ENCODE peak calls at places on chromosomes 7 and 10, in six cellular contexts. G is left ventricle myocardium inferior, H is NCI-H226, V is left kidney, Z is NCI-H2171 treated with DMSO at 0.1 percent for 48 hours, S is GM06990. I is an unnamed sample.

GRCh38 chr7:14115706-14116105 is 126.2 kb upstream of the ETV1 start:
- DNase-seq in Z (no peak), S (no peak), V (no peak), H (peak), G (no peak), I (no peak)

GRCh38 chr10:127150136-127150535 is 46.3 kb downstream of the INSYN2A start:
- DNase-seq in S (no peak), Z (no peak), G (no peak), V (no peak), H (peak), I (peak)

GRCh38 chr10:85741626-85742300 is 624.8 kb downstream of the GRID1 start:
- DNase-seq in G (no peak), Z (no peak), H (no peak), V (no peak), S (no peak), I (no peak)

GRCh38 chr7:113099284-113099919 is 12.8 kb upstream of the GPR85 start:
- DNase-seq in V (peak), H (no peak), G (no peak), Z (no peak), S (no peak), I (no peak)

GRCh38 chr10:18005445-18005780 is 53.7 kb downstream of the SLC39A12 start:
- DNase-seq in Z (no peak), G (no peak), S (no peak), H (no peak), V (no peak), I (no peak)

GRCh38 chr10:91409869-91410637 is at the start of gene HECTD2:
- DNase-seq in G (peak), S (peak), Z (peak), H (peak), V (peak), I (peak)

GRCh38 chr7:89813096-89813495 is 341.2 kb upstream of the STEAP1 start:
- DNase-seq in Z (no peak), G (no peak), S (no peak), V (no peak), H (no peak), I (no peak)

GRCh38 chr7:133853706-133854276 is 273.3 kb upstream of the LRGUK start:
- DNase-seq in G (no peak), S (peak), V (peak), H (peak), Z (peak), I (peak)

GRCh38 chr10:24849051-24849450 is 103.4 kb downstream of the PRTFDC1 start:
- DNase-seq in H (no peak), V (no peak), S (no peak), G (no peak), Z (no peak), I (no peak)

GRCh38 chr7:134415700-134416099 is 43.2 kb downstream of the AKR1B1 start:
- DNase-seq in G (no peak), V (no peak), Z (no peak), S (no peak), H (no peak), I (no peak)

GRCh38 chr10:14507156-14507555 is 176.4 kb upstream of the FRMD4A start:
- DNase-seq in Z (peak), H (no peak), V (peak), G (no peak), S (no peak), I (no peak)

GRCh38 chr10:4692206-4692605 is 133.8 kb upstream of the AKR1E2 start:
- DNase-seq in G (no peak), S (no peak), H (no peak), Z (no peak), V (no peak), I (no peak)

GRCh38 chr7:32400676-32401075 is 89.5 kb downstream of the LSM5 start:
- DNase-seq in G (no peak), S (no peak), Z (no peak), H (no peak), V (no peak), I (no peak)

GRCh38 chr7:79420464-79420863 is 33.0 kb downstream of the MAGI2 start:
- DNase-seq in Z (no peak), S (no peak), V (peak), H (peak), G (no peak), I (peak)

GRCh38 chr10:132945125-132945893 is 2.9 kb upstream of the CFAP46 start:
- DNase-seq in S (no peak), V (no peak), Z (no peak), H (no peak), G (no peak), I (no peak)

GRCh38 chr10:78502208-78502943 is 468.7 kb downstream of the RPS24 start:
- DNase-seq in V (no peak), H (no peak), S (no peak), Z (no peak), G (no peak), I (peak)

GRCh38 chr10:61404771-61405170 is 48.4 kb downstream of the TMEM26 start:
- DNase-seq in S (no peak), G (no peak), V (no peak), H (peak), Z (no peak), I (no peak)

GRCh38 chr10:95716866-95717265 is 23.1 kb upstream of the TCTN3 start:
- DNase-seq in Z (no peak), G (no peak), S (no peak), V (no peak), H (no peak), I (no peak)

GRCh38 chr7:46206474-46207060 is 285.5 kb upstream of the IGFBP3 start:
- DNase-seq in S (peak), H (peak), V (no peak), Z (no peak), G (no peak), I (no peak)

GRCh38 chr7:151876112-151876898 is 610 bp downstream of the PRKAG2 start:
- DNase-seq in Z (peak), H (peak), G (peak), V (peak), S (peak), I (peak)

GRCh38 chr10:50625663-50626062 is 1.9 kb upstream of the SGMS1 start:
- DNase-seq in H (no peak), Z (no peak), S (no peak), G (no peak), V (peak), I (no peak)

GRCh38 chr10:118041316-118041715 is 5.4 kb downstream of the RAB11FIP2 start:
- DNase-seq in H (no peak), Z (no peak), G (no peak), V (peak), S (no peak), I (no peak)

GRCh38 chr10:76874151-76874550 is 763.5 kb downstream of the KCNMA1 start:
- DNase-seq in S (no peak), V (no peak), H (no peak), G (peak), Z (no peak), I (no peak)

GRCh38 chr10:132450825-132451505 is 54.0 kb downstream of the PWWP2B start:
- DNase-seq in G (no peak), V (no peak), Z (no peak), S (no peak), H (no peak), I (no peak)

GRCh38 chr7:45331563-45331962 is 174.0 kb downstream of the RAMP3 start:
- DNase-seq in Z (no peak), G (no peak), S (no peak), V (no peak), H (no peak), I (no peak)

GRCh38 chr10:27445070-27445469 is 59.0 kb upstream of the RAB18 start:
- DNase-seq in S (no peak), H (no peak), V (no peak), G (no peak), Z (no peak), I (no peak)

GRCh38 chr10:114045071-114045737 is 1.5 kb downstream of the ADRB1 start:
- DNase-seq in Z (no peak), H (no peak), S (peak), V (peak), G (peak), I (no peak)

GRCh38 chr10:70565556-70566514 is 36.7 kb downstream of the PRF1 start:
- DNase-seq in G (no peak), V (no peak), S (no peak), H (no peak), Z (no peak), I (no peak)

GRCh38 chr10:81838950-81839349 is 36.0 kb upstream of the NRG3 start:
- DNase-seq in V (peak), G (no peak), H (no peak), S (no peak), Z (peak), I (no peak)

GRCh38 chr7:135773451-135773850 is 24.8 kb upstream of the FAM180A start:
- DNase-seq in V (no peak), H (no peak), Z (peak), S (no peak), G (no peak), I (no peak)

GRCh38 chr7:36037121-36037662 is 115.9 kb upstream of the EEPD1 start:
- DNase-seq in V (peak), G (peak), Z (peak), H (peak), S (no peak), I (no peak)

GRCh38 chr7:85890244-85890811 is 703.5 kb upstream of the SEMA3D start:
- DNase-seq in S (no peak), H (no peak), V (peak), Z (peak), G (no peak), I (no peak)

GRCh38 chr10:86945361-86946214 is 11.8 kb downstream of the MMRN2 start:
- DNase-seq in V (peak), Z (no peak), G (peak), S (no peak), H (no peak), I (peak)

GRCh38 chr7:156515911-156516790 is 124.4 kb upstream of the RNF32 start:
- DNase-seq in V (peak), G (no peak), S (no peak), H (no peak), Z (no peak), I (no peak)

GRCh38 chr10:49608166-49608758 is 1.8 kb upstream of the SLC18A3 start:
- DNase-seq in S (no peak), Z (no peak), G (no peak), V (no peak), H (no peak), I (no peak)

GRCh38 chr7:4799508-4800268 is 24.3 kb downstream of the AP5Z1 start:
- DNase-seq in H (peak), V (peak), Z (no peak), G (peak), S (no peak), I (no peak)

I was measured in SJSA1.